ENCODE peak calls at places on chromosomes 11 and 22, in six cellular contexts. D, X, B, R, C and Q are unnamed samples.

GRCh38 chr11:101715281-101715680 is 131.5 kb upstream of the TRPC6 start:
- DNase-seq in D (no peak), X (no peak), B (no peak), R (no peak), C (no peak), Q (no peak)

GRCh38 chr11:71199226-71199815 is 53.1 kb downstream of the SHANK2 start:
- DNase-seq in D (no peak), X (no peak), B (no peak), R (no peak), C (no peak), Q (no peak)

GRCh38 chr11:19253149-19253540 is 12.4 kb upstream of the E2F8 start:
- DNase-seq in D (peak), X (no peak), B (no peak), R (no peak), C (peak), Q (no peak)

GRCh38 chr22:28316014-28316413 is 363.6 kb downstream of the TTC28 start:
- DNase-seq in D (no peak), X (no peak), B (no peak), R (no peak), C (peak), Q (no peak)

GRCh38 chr11:44988981-44989635 is 38.4 kb upstream of the TP53I11 start:
- DNase-seq in D (no peak), X (no peak), B (no peak), R (no peak), C (peak), Q (no peak)

GRCh38 chr22:41781508-41781906 is 19.0 kb upstream of the CCDC134 start:
- DNase-seq in D (no peak), X (no peak), B (no peak), R (no peak), C (no peak), Q (no peak)

GRCh38 chr11:62427630-62428233 is 8.9 kb downstream of the SCGB1A1 start:
- DNase-seq in D (no peak), X (no peak), B (peak), R (no peak), C (no peak), Q (no peak)

GRCh38 chr11:46026616-46027293 is 94.5 kb downstream of the PHF21A start:
- DNase-seq in D (peak), X (no peak), B (peak), R (no peak), C (no peak), Q (no peak)

GRCh38 chr11:69383946-69384547 is 90.1 kb downstream of the MYEOV start:
- DNase-seq in D (no peak), X (no peak), B (no peak), R (no peak), C (no peak), Q (no peak)

GRCh38 chr11:64489831-64490441 is 101.1 kb upstream of the SLC22A12 start:
- DNase-seq in D (peak), X (peak), B (peak), R (peak), C (peak), Q (no peak)

GRCh38 chr11:92082652-92083051 is 142.0 kb upstream of the FAT3 start:
- DNase-seq in D (no peak), X (no peak), B (no peak), R (no peak), C (no peak), Q (no peak)

GRCh38 chr22:17436981-17437410 is 67.7 kb downstream of the CECR2 start:
- DNase-seq in D (no peak), X (no peak), B (no peak), R (no peak), C (no peak), Q (no peak)

GRCh38 chr11:17263803-17264202 is 12.7 kb upstream of the NUCB2 start:
- DNase-seq in D (no peak), X (no peak), B (peak), R (no peak), C (no peak), Q (peak)